ENCODE peak calls at places on chromosomes 1 and 21, in six cellular contexts. One of them, this sample, is unnamed.
A peak's percentile ranks its signal among the peaks of the same experiment; 100 is the strongest.

GRCh38 chr21:44854664-44855446 is 18.6 kb downstream of the PTTG1IP start:
- DNase-seq in CD8-positive, alpha-beta T cell: no peak
- DNase-seq in HCT116: no peak
- DNase-seq in esophagus squamous epithelium: no peak
- DNase-seq in cardiac muscle cell: no peak
- DNase-seq in CD8-positive, alpha-beta memory T cell: no peak
- DNase-seq in this sample: no peak

GRCh38 chr1:1069061-1069710 is 4.9 kb downstream of the RNF223 start:
- DNase-seq in CD8-positive, alpha-beta T cell: peak; percentile 86
- DNase-seq in HCT116: peak; percentile 65
- DNase-seq in esophagus squamous epithelium: no peak
- DNase-seq in cardiac muscle cell: peak; percentile 55
- DNase-seq in CD8-positive, alpha-beta memory T cell: peak; percentile 84
- DNase-seq in this sample: peak; percentile 69

GRCh38 chr1:104380003-104380402 is 630.3 kb downstream of the AMY1C start:
- DNase-seq in CD8-positive, alpha-beta T cell: no peak
- DNase-seq in HCT116: no peak
- DNase-seq in esophagus squamous epithelium: no peak
- DNase-seq in cardiac muscle cell: no peak
- DNase-seq in CD8-positive, alpha-beta memory T cell: no peak
- DNase-seq in this sample: no peak

GRCh38 chr1:151511636-151512215 is 539 bp downstream of the CGN start:
- DNase-seq in CD8-positive, alpha-beta T cell: peak; percentile 23
- DNase-seq in HCT116: no peak
- DNase-seq in esophagus squamous epithelium: no peak
- DNase-seq in cardiac muscle cell: no peak
- DNase-seq in CD8-positive, alpha-beta memory T cell: peak; percentile 10
- DNase-seq in this sample: peak; percentile 20

GRCh38 chr21:46004168-46004861 is 22.7 kb downstream of the COL6A1 start:
- DNase-seq in CD8-positive, alpha-beta T cell: no peak
- DNase-seq in HCT116: no peak
- DNase-seq in esophagus squamous epithelium: no peak
- DNase-seq in cardiac muscle cell: no peak
- DNase-seq in CD8-positive, alpha-beta memory T cell: no peak
- DNase-seq in this sample: no peak

GRCh38 chr1:230356190-230356589 is 69.9 kb downstream of the PGBD5 start:
- DNase-seq in CD8-positive, alpha-beta T cell: no peak
- DNase-seq in HCT116: no peak
- DNase-seq in esophagus squamous epithelium: no peak
- DNase-seq in cardiac muscle cell: no peak
- DNase-seq in CD8-positive, alpha-beta memory T cell: no peak
- DNase-seq in this sample: no peak

GRCh38 chr1:22262583-22262982 is 119.7 kb upstream of the WNT4 start:
- DNase-seq in CD8-positive, alpha-beta T cell: no peak
- DNase-seq in HCT116: no peak
- DNase-seq in esophagus squamous epithelium: no peak
- DNase-seq in cardiac muscle cell: no peak
- DNase-seq in CD8-positive, alpha-beta memory T cell: no peak
- DNase-seq in this sample: no peak

GRCh38 chr1:160486453-160486852 is 36.6 kb downstream of the SLAMF6 start:
- DNase-seq in CD8-positive, alpha-beta T cell: no peak
- DNase-seq in HCT116: no peak
- DNase-seq in esophagus squamous epithelium: no peak
- DNase-seq in cardiac muscle cell: no peak
- DNase-seq in CD8-positive, alpha-beta memory T cell: no peak
- DNase-seq in this sample: no peak

GRCh38 chr1:228081578-228082259 is 789 bp upstream of the ARF1 start:
- DNase-seq in CD8-positive, alpha-beta T cell: no peak
- DNase-seq in HCT116: no peak
- DNase-seq in esophagus squamous epithelium: no peak
- DNase-seq in cardiac muscle cell: peak; percentile 20
- DNase-seq in CD8-positive, alpha-beta memory T cell: no peak
- DNase-seq in this sample: no peak

GRCh38 chr1:28971980-28972771 is 57.8 kb downstream of the EPB41 start:
- DNase-seq in CD8-positive, alpha-beta T cell: no peak
- DNase-seq in HCT116: peak; percentile 66
- DNase-seq in esophagus squamous epithelium: no peak
- DNase-seq in cardiac muscle cell: peak; percentile 68
- DNase-seq in CD8-positive, alpha-beta memory T cell: no peak
- DNase-seq in this sample: peak; percentile 76

GRCh38 chr1:227920426-227920825 is 27.3 kb downstream of the WNT9A start:
- DNase-seq in CD8-positive, alpha-beta T cell: no peak
- DNase-seq in HCT116: no peak
- DNase-seq in esophagus squamous epithelium: no peak
- DNase-seq in cardiac muscle cell: no peak
- DNase-seq in CD8-positive, alpha-beta memory T cell: no peak
- DNase-seq in this sample: no peak

GRCh38 chr1:17674707-17675505 is 80.2 kb upstream of the ACTL8 start:
- DNase-seq in CD8-positive, alpha-beta T cell: no peak
- DNase-seq in HCT116: no peak
- DNase-seq in esophagus squamous epithelium: no peak
- DNase-seq in cardiac muscle cell: peak; percentile 25
- DNase-seq in CD8-positive, alpha-beta memory T cell: no peak
- DNase-seq in this sample: no peak

DNA sequence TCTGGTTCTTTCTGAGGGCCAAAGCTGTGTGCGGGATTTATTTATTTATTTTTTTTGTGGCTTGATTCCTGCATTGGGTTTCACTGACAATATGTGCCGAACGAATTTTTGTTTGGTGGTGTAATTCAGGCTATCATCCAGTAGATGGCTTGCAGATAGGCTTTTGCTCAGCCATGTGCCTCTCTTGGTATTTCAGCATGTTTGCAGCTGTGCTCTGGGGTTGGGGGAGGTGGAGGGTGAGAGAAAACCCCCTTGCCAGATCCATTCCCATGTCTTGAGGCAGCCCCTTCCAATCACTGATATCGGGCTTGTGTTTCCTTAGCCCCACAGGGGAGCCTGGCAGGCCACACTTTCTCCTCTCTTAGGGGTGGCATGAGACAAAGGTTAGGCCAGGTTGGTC is 302.4 kb downstream of the PTGER3 start:
- DNase-seq in CD8-positive, alpha-beta T cell: no peak
- DNase-seq in HCT116: peak; percentile 4
- DNase-seq in esophagus squamous epithelium: no peak
- DNase-seq in cardiac muscle cell: no peak
- DNase-seq in CD8-positive, alpha-beta memory T cell: no peak
- DNase-seq in this sample: peak; percentile 2
- H3K9me3 ChIP-seq in CD8-positive, alpha-beta T cell: no peaks in the 10 kb centered on the region
- H3K9me3 ChIP-seq in HCT116: no peaks in the 10 kb centered on the region
- H3K9me3 ChIP-seq in esophagus squamous epithelium: peaks cover 13% of the 10 kb centered on the region
- H3K9me3 ChIP-seq in cardiac muscle cell: no peaks in the 10 kb centered on the region
- H3K9me3 ChIP-seq in CD8-positive, alpha-beta memory T cell: no peaks in the 10 kb centered on the region
- H3K9me3 ChIP-seq in this sample: no peaks in the 10 kb centered on the region

GRCh38 chr1:2983319-2983705 is 38.0 kb upstream of the ACTRT2 start:
- DNase-seq in CD8-positive, alpha-beta T cell: no peak
- DNase-seq in HCT116: no peak
- DNase-seq in esophagus squamous epithelium: no peak
- DNase-seq in cardiac muscle cell: no peak
- DNase-seq in CD8-positive, alpha-beta memory T cell: no peak
- DNase-seq in this sample: no peak

GRCh38 chr1:2985694-2986548 is 35.3 kb upstream of the ACTRT2 start:
- DNase-seq in CD8-positive, alpha-beta T cell: no peak
- DNase-seq in HCT116: no peak
- DNase-seq in esophagus squamous epithelium: no peak
- DNase-seq in cardiac muscle cell: no peak
- DNase-seq in CD8-positive, alpha-beta memory T cell: no peak
- DNase-seq in this sample: no peak

GRCh38 chr1:2985121-2985561 is 36.1 kb upstream of the ACTRT2 start:
- DNase-seq in CD8-positive, alpha-beta T cell: no peak
- DNase-seq in HCT116: no peak
- DNase-seq in esophagus squamous epithelium: no peak
- DNase-seq in cardiac muscle cell: no peak
- DNase-seq in CD8-positive, alpha-beta memory T cell: no peak
- DNase-seq in this sample: no peak

GRCh38 chr1:2983706-2984398 is 37.4 kb upstream of the ACTRT2 start:
- DNase-seq in CD8-positive, alpha-beta T cell: no peak
- DNase-seq in HCT116: no peak
- DNase-seq in esophagus squamous epithelium: no peak
- DNase-seq in cardiac muscle cell: no peak
- DNase-seq in CD8-positive, alpha-beta memory T cell: no peak
- DNase-seq in this sample: no peak

DNA sequence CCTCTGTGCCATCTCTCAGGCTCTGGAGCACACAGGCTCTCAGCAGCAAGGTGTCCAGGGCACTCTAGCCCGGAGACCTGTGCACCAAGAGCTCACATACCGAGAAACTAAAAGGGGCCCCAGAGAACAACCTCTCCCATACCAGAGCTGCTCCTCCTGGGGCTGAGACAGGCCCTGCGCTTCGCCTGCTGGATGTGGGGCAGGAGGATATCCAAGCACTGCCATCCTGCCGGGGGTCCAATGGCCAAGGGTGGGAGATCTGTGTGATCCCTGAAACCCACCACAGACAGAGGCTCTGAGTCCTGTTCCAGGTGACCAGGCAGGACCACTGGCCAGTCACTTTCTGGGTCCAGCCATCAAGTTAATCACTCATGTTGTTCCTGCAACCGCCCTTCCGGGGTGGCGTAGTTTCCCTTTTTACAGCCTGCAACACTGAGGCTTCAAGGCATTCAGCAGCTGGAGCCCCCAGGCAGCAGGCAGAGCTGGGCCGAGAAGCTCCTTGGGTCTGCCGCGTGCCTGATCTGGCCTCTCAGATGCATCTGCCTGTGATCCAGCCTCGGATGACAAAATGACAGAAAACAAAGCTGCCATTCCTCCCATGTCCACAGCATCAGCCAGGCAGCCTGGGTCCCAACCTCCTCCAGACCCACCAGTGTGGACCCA is 36.7 kb upstream of the ACTRT2 start:
- DNase-seq in CD8-positive, alpha-beta T cell: no peak
- DNase-seq in HCT116: no peak
- DNase-seq in esophagus squamous epithelium: no peak
- DNase-seq in cardiac muscle cell: no peak
- DNase-seq in CD8-positive, alpha-beta memory T cell: no peak
- DNase-seq in this sample: no peak
- H3K9me3 ChIP-seq in CD8-positive, alpha-beta T cell: no peaks in the 10 kb centered on the region
- H3K9me3 ChIP-seq in HCT116: no peaks in the 10 kb centered on the region
- H3K9me3 ChIP-seq in esophagus squamous epithelium: no peaks in the 10 kb centered on the region
- H3K9me3 ChIP-seq in cardiac muscle cell: no peaks in the 10 kb centered on the region
- H3K9me3 ChIP-seq in CD8-positive, alpha-beta memory T cell: no peaks in the 10 kb centered on the region
- H3K9me3 ChIP-seq in this sample: no peaks in the 10 kb centered on the region

DNA sequence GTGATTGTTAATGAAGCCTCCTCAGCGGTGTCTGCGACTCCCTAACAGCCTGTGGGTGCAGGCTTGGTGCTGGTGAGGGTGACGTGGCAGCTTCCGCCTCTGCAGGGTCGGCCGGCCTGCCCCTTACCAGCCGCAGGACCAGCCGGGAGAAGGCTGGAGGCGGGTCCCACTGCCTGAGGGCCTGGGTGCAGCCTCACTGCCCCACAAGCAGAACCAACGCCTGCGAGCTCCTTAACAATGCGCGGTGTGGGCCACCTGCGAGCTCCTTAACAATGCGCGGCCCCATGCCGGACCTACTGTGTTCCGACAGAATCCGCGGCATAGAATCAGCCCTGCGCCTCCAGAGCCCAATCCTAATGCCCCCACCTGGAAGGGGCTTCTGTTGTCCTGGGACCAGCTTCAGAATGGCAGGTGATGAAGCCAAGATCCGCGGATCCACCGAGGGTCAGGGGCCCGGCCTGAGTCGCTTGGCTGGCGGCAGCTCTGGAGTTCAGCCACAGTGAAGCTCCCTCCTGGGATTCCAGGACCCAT is 54.4 kb upstream of the AJAP1 start:
- DNase-seq in CD8-positive, alpha-beta T cell: no peak
- DNase-seq in HCT116: no peak
- DNase-seq in esophagus squamous epithelium: no peak
- DNase-seq in cardiac muscle cell: no peak
- DNase-seq in CD8-positive, alpha-beta memory T cell: no peak
- DNase-seq in this sample: no peak
- H3K9me3 ChIP-seq in CD8-positive, alpha-beta T cell: no peaks in the 10 kb centered on the region
- H3K9me3 ChIP-seq in HCT116: no peaks in the 10 kb centered on the region
- H3K9me3 ChIP-seq in esophagus squamous epithelium: no peaks in the 10 kb centered on the region
- H3K9me3 ChIP-seq in cardiac muscle cell: no peaks in the 10 kb centered on the region
- H3K9me3 ChIP-seq in CD8-positive, alpha-beta memory T cell: no peaks in the 10 kb centered on the region
- H3K9me3 ChIP-seq in this sample: peaks cover 5% of the 10 kb centered on the region

GRCh38 chr1:248361111-248361715 is at the start of gene OR2T4:
- DNase-seq in CD8-positive, alpha-beta T cell: no peak
- DNase-seq in HCT116: no peak
- DNase-seq in esophagus squamous epithelium: no peak
- DNase-seq in cardiac muscle cell: no peak
- DNase-seq in CD8-positive, alpha-beta memory T cell: no peak
- DNase-seq in this sample: no peak

GRCh38 chr1:248372394-248372793 is 3.2 kb upstream of the OR2T6 start:
- DNase-seq in CD8-positive, alpha-beta T cell: no peak
- DNase-seq in HCT116: no peak
- DNase-seq in esophagus squamous epithelium: no peak
- DNase-seq in cardiac muscle cell: no peak
- DNase-seq in CD8-positive, alpha-beta memory T cell: no peak
- DNase-seq in this sample: no peak

DNA sequence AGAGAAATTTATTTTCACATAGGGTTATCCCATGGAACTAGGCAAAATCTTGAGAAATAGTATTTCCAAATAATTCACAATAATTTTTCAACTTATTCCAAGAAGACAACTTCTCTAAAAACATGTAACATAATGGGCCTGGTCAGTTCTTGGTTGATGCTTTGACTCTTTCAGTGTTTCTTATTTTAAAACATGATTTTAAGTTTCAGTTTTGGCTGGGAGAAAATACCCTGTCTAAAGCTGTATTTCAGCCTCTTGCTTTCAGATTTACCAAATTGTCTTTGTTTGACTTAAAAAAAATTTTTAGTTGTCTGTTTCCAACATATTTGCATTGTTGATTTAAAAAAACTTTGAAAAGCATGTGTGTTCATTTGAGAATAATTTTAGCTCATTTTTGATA is 5.1 kb downstream of the OR2T4 start:
- DNase-seq in CD8-positive, alpha-beta T cell: no peak
- DNase-seq in HCT116: no peak
- DNase-seq in esophagus squamous epithelium: no peak
- DNase-seq in cardiac muscle cell: no peak
- DNase-seq in CD8-positive, alpha-beta memory T cell: no peak
- DNase-seq in this sample: no peak
- H3K9me3 ChIP-seq in CD8-positive, alpha-beta T cell: no peaks in the 10 kb centered on the region
- H3K9me3 ChIP-seq in HCT116: peaks cover 18% of the 10 kb centered on the region
- H3K9me3 ChIP-seq in esophagus squamous epithelium: no peaks in the 10 kb centered on the region
- H3K9me3 ChIP-seq in cardiac muscle cell: no peaks in the 10 kb centered on the region
- H3K9me3 ChIP-seq in CD8-positive, alpha-beta memory T cell: no peaks in the 10 kb centered on the region
- H3K9me3 ChIP-seq in this sample: peaks cover 2% of the 10 kb centered on the region

GRCh38 chr1:247189981-247190798 is 18.4 kb upstream of the ZNF124 start:
- DNase-seq in CD8-positive, alpha-beta T cell: no peak
- DNase-seq in HCT116: no peak
- DNase-seq in esophagus squamous epithelium: no peak
- DNase-seq in cardiac muscle cell: no peak
- DNase-seq in CD8-positive, alpha-beta memory T cell: no peak
- DNase-seq in this sample: no peak
- H3K9me3 ChIP-seq in CD8-positive, alpha-beta T cell: peaks cover 23% of the 10 kb centered on the region
- H3K9me3 ChIP-seq in HCT116: peaks cover 10% of the 10 kb centered on the region
- H3K9me3 ChIP-seq in esophagus squamous epithelium: peaks cover 51% of the 10 kb centered on the region
- H3K9me3 ChIP-seq in cardiac muscle cell: peaks cover 3% of the 10 kb centered on the region
- H3K9me3 ChIP-seq in CD8-positive, alpha-beta memory T cell: peaks cover 34% of the 10 kb centered on the region
- H3K9me3 ChIP-seq in this sample: peaks cover 15% of the 10 kb centered on the region

GRCh38 chr1:219749370-219749769 is 136.5 kb upstream of the ZC3H11B start:
- DNase-seq in CD8-positive, alpha-beta T cell: no peak
- DNase-seq in HCT116: no peak
- DNase-seq in esophagus squamous epithelium: no peak
- DNase-seq in cardiac muscle cell: no peak
- DNase-seq in CD8-positive, alpha-beta memory T cell: no peak
- DNase-seq in this sample: no peak
- H3K9me3 ChIP-seq in CD8-positive, alpha-beta T cell: no peaks in the 10 kb centered on the region
- H3K9me3 ChIP-seq in HCT116: no peaks in the 10 kb centered on the region
- H3K9me3 ChIP-seq in esophagus squamous epithelium: no peaks in the 10 kb centered on the region
- H3K9me3 ChIP-seq in cardiac muscle cell: no peaks in the 10 kb centered on the region
- H3K9me3 ChIP-seq in CD8-positive, alpha-beta memory T cell: no peaks in the 10 kb centered on the region
- H3K9me3 ChIP-seq in this sample: no peaks in the 10 kb centered on the region

This sample was measured in SJSA1.